ENCODE peak calls at places on chromosomes 7 and 10, in four cellular contexts. One of them, this sample, is unnamed.
A peak's percentile ranks its signal among the peaks of the same experiment; 100 is the strongest.

GRCh38 chr10:76786673-76787072 is 850.9 kb downstream of the KCNMA1 start:
- DNase-seq in aorta: no peak
- DNase-seq in skeletal muscle cell: no peak
- DNase-seq in pons: no peak
- DNase-seq in this sample: no peak

GRCh38 chr10:61478621-61479312 is 25.6 kb upstream of the TMEM26 start:
- DNase-seq in pons: no peak
- DNase-seq in aorta: no peak
- DNase-seq in skeletal muscle cell: no peak
- DNase-seq in this sample: no peak

GRCh38 chr10:81806842-81807241 is 68.2 kb upstream of the NRG3 start:
- DNase-seq in pons: no peak
- DNase-seq in skeletal muscle cell: no peak
- DNase-seq in aorta: no peak
- DNase-seq in this sample: no peak

GRCh38 chr7:99623702-99624447 is 7.1 kb downstream of the ZSCAN25 start:
- DNase-seq in pons: no peak
- DNase-seq in aorta: no peak
- DNase-seq in skeletal muscle cell: no peak
- DNase-seq in this sample: no peak

GRCh38 chr10:77544607-77545006 is 93.0 kb downstream of the KCNMA1 start:
- DNase-seq in skeletal muscle cell: no peak
- DNase-seq in aorta: no peak
- DNase-seq in pons: no peak
- DNase-seq in this sample: no peak

GRCh38 chr10:12929381-12929780 is 72.1 kb downstream of the CCDC3 start:
- DNase-seq in aorta: no peak
- DNase-seq in skeletal muscle cell: no peak
- DNase-seq in pons: no peak
- DNase-seq in this sample: no peak

GRCh38 chr10:91206427-91206826 is 14.0 kb upstream of the PCGF5 start:
- DNase-seq in aorta: no peak
- DNase-seq in skeletal muscle cell: no peak
- DNase-seq in pons: no peak
- DNase-seq in this sample: no peak

GRCh38 chr10:23927926-23928325 is 281.0 kb upstream of the KIAA1217 start:
- DNase-seq in skeletal muscle cell: no peak
- DNase-seq in aorta: no peak
- DNase-seq in pons: no peak
- DNase-seq in this sample: no peak

GRCh38 chr7:116526897-116527296 is 2.1 kb downstream of the CAV1 start:
- DNase-seq in aorta: no peak
- DNase-seq in pons: no peak
- DNase-seq in skeletal muscle cell: no peak
- DNase-seq in this sample: no peak

GRCh38 chr7:111873963-111874693 is 311.8 kb upstream of the IMMP2L start:
- DNase-seq in aorta: no peak
- DNase-seq in skeletal muscle cell: no peak
- DNase-seq in pons: no peak
- DNase-seq in this sample: no peak

GRCh38 chr10:121910673-121911420 is 17.0 kb downstream of the ATE1 start:
- DNase-seq in aorta: no peak
- DNase-seq in skeletal muscle cell: no peak
- DNase-seq in pons: peak; percentile 92
- DNase-seq in this sample: no peak

GRCh38 chr7:18212788-18213187 is 185.1 kb upstream of the PRPS1L1 start:
- DNase-seq in aorta: no peak
- DNase-seq in skeletal muscle cell: peak; percentile 6
- DNase-seq in pons: no peak
- DNase-seq in this sample: no peak

GRCh38 chr7:51226042-51226755 is 90.4 kb downstream of the COBL start:
- DNase-seq in pons: no peak
- DNase-seq in aorta: no peak
- DNase-seq in skeletal muscle cell: no peak
- DNase-seq in this sample: no peak

GRCh38 chr7:158917818-158918217 is 61.5 kb downstream of the DYNC2I1 start:
- DNase-seq in skeletal muscle cell: no peak
- DNase-seq in aorta: no peak
- DNase-seq in pons: no peak
- DNase-seq in this sample: no peak

GRCh38 chr7:100483101-100483727 is 513 bp upstream of the NYAP1 start:
- DNase-seq in aorta: peak; percentile 68
- DNase-seq in pons: peak; percentile 29
- DNase-seq in skeletal muscle cell: no peak
- DNase-seq in this sample: peak; percentile 70

GRCh38 chr7:139536158-139536557 is 12.7 kb downstream of the CLEC2L start:
- DNase-seq in skeletal muscle cell: no peak
- DNase-seq in pons: no peak
- DNase-seq in aorta: no peak
- DNase-seq in this sample: no peak